ENCODE peak calls at places on chromosomes 2 and 18, in eight cellular contexts. V is A549, G is prostate gland, I is suprapubic skin, M is spleen, H is esophagus muscularis mucosa, X is GM12878, U is adrenal gland. J is an unnamed sample. For H3K9me3, the result is how much of the 10 kb centered on the place peaks cover.

GRCh38 chr2:39780825-39781600 is 2.0 kb upstream of the THUMPD2 start:
- DNase-seq in I (no peak), U (no peak), X (no peak), G (no peak), H (no peak), M (no peak), V (peak), J (no peak)

GRCh38 chr18:59265246-59266018 is 7.8 kb downstream of the RAX start:
- DNase-seq in X (no peak), V (peak), H (no peak), I (no peak), M (no peak), G (no peak), U (no peak), J (no peak)

GRCh38 chr18:24321071-24321470 is 76.6 kb downstream of the OSBPL1A start:
- DNase-seq in H (no peak), V (no peak), X (no peak), I (no peak), G (no peak), U (no peak), M (no peak), J (no peak)

GRCh38 chr2:30283931-30284565 is 52.7 kb downstream of the LBH start:
- DNase-seq in I (no peak), M (no peak), G (no peak), V (no peak), U (no peak), H (no peak), X (no peak), J (no peak)

GRCh38 chr2:174259981-174260380 is 11.6 kb upstream of the OLA1 start:
- DNase-seq in M (no peak), H (no peak), V (no peak), U (no peak), X (no peak), I (no peak), G (no peak), J (no peak)

GRCh38 chr18:5584751-5585417 is 41.1 kb upstream of the EPB41L3 start:
- DNase-seq in I (no peak), G (no peak), X (no peak), V (no peak), M (no peak), H (no peak), U (no peak), J (no peak)

GRCh38 chr18:54774423-54774822 is 53.9 kb upstream of the RAB27B start:
- DNase-seq in X (no peak), I (no peak), G (no peak), V (no peak), M (no peak), H (no peak), U (no peak), J (no peak)

GRCh38 chr2:149972039-149972438 is 384.5 kb upstream of the MMADHC start:
- DNase-seq in V (no peak), U (no peak), X (no peak), I (no peak), G (no peak), M (no peak), H (no peak), J (no peak)

GRCh38 chr18:5197032-5197434 is at the start of gene AKAIN1:
- DNase-seq in U (peak), H (no peak), X (no peak), G (no peak), V (no peak), M (no peak), I (no peak), J (no peak)

GRCh38 chr2:216118474-216118873 is 9.3 kb downstream of the XRCC5 start:
- DNase-seq in G (no peak), M (no peak), V (no peak), I (no peak), U (no peak), H (no peak), X (no peak), J (no peak)

GRCh38 chr2:216117566-216117965 is 8.4 kb downstream of the XRCC5 start:
- DNase-seq in I (no peak), G (no peak), U (no peak), X (no peak), M (no peak), V (no peak), H (no peak), J (no peak)

GRCh38 chr2:216115224-216115582 is 6.1 kb downstream of the XRCC5 start:
- DNase-seq in V (peak), I (no peak), X (no peak), M (no peak), G (no peak), U (no peak), H (no peak), J (no peak)

GRCh38 chr2:216114476-216115223 is 5.5 kb downstream of the XRCC5 start:
- DNase-seq in I (peak), H (peak), X (peak), M (peak), G (peak), U (peak), V (peak), J (peak)

DNA sequence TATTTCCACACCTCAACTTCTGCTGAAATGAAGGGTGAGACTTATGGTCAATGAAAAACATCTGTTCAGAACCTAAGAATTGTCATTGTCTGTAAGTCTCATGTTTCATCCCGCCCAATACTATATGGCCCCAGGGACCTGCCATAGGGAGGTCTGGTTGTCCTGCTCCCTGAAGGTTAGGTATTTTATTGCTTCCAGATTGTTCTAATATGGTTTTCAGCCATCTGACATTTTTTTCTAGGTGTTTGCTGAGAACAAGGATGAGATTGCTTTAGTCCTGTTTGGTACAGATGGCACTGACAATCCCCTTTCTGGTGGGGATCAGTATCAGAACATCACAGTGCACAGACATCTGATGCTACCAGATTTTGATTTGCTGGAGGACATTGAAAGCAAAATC is 7.3 kb downstream of the XRCC5 start:
- DNase-seq in V (no peak), X (no peak), U (no peak), G (no peak), H (no peak), I (no peak), M (no peak), J (no peak)
- TF ChIP-seq POLR2A in V (no peak), X (no peak), U (no peak), G (no peak), H (no peak), I (no peak), M (no peak), J (no peak)

GRCh38 chr18:53382870-53383269 is 841.6 kb downstream of the MBD2 start:
- DNase-seq in G (no peak), I (no peak), U (no peak), H (no peak), M (no peak), X (no peak), V (no peak), J (no peak)

GRCh38 chr18:53385889-53386288 is 838.6 kb downstream of the MBD2 start:
- DNase-seq in M (no peak), U (no peak), V (no peak), H (no peak), G (no peak), X (no peak), I (no peak), J (no peak)

GRCh38 chr18:53375641-53376040 is 848.8 kb downstream of the MBD2 start:
- DNase-seq in V (no peak), X (no peak), G (no peak), M (no peak), U (no peak), I (no peak), H (no peak), J (no peak)

GRCh38 chr18:53380063-53380639 is 844.3 kb downstream of the MBD2 start:
- DNase-seq in I (no peak), V (peak), H (no peak), U (no peak), G (no peak), M (no peak), X (peak), J (no peak)
- TF ChIP-seq CTCF in I (no peak), V (peak), H (peak), U (peak), G (no peak), M (peak), X (peak), J (no peak)

DNA sequence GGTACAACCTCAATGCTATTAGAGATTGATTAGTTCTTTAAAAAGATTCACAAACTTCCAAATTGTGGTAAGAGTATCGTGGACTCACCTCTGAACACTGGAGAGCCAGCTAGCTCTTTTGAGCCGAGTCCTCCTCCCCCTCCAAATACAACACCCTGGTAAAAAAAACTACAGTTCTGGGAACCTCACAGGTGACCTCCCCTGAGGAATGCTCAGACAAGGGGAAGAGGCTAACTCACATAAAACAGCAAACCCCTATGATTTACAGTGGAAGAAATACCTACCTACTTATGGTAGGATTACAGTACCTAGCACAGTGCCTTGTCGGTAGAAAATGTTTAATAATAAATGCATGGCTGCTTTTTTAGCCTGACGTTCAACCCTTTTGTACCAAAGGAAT is 8.4 kb downstream of the ZNF24 start:
- DNase-seq in I (no peak), H (no peak), G (no peak), M (no peak), V (no peak), X (no peak), U (no peak), J (no peak)
- H3K9me3 ChIP-seq in I (under half), H (under half), G (under half), M (under half), V (half or more), X (under half), U (under half), J (under half)

GRCh38 chr2:74843371-74844298 is 9.7 kb downstream of the HK2 start:
- DNase-seq in I (no peak), H (no peak), V (no peak), G (no peak), U (no peak), X (peak), M (no peak), J (no peak)
- TF ChIP-seq POLR2A in I (no peak), H (no peak), V (no peak), G (no peak), U (no peak), X (no peak), M (no peak), J (no peak)

DNA sequence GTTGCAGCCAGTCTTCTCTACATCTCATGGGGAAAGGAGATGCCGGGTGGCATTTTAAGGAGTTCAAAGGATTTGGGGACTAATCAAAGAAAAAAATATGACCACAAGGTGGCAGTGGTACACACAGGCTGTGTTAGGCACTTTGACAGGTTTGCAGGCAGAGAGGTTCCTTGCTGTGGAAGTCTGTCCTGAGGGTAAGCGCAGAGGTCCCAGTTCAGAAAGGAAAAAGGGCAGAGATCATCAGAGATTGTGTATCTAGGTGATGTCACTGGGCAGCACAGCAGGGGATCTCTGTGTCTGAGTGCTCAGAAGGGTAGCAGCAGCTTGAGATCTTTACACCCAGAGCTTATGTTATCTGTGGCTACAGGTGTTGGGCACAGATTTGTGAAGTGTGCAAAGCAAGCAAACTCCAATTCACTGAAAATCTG is 231.4 kb downstream of the LRRTM1 start:
- DNase-seq in X (peak), U (peak), M (no peak), V (peak), I (no peak), G (peak), H (no peak), J (no peak)
- TF ChIP-seq CTCF in X (peak), U (peak), M (peak), V (peak), I (no peak), G (peak), H (peak), J (no peak)

GRCh38 chr2:778680-779350 is 101.6 kb upstream of the TMEM18 start:
- DNase-seq in I (no peak), V (no peak), H (peak), U (no peak), X (no peak), G (no peak), M (no peak), J (no peak)

GRCh38 chr2:776038-776437 is 98.8 kb upstream of the TMEM18 start:
- DNase-seq in V (no peak), G (no peak), H (peak), M (no peak), U (no peak), X (no peak), I (no peak), J (no peak)

GRCh38 chr2:777546-777945 is 100.3 kb upstream of the TMEM18 start:
- DNase-seq in V (no peak), U (no peak), G (no peak), H (peak), I (no peak), X (no peak), M (no peak), J (no peak)

GRCh38 chr2:776517-776916 is 99.3 kb upstream of the TMEM18 start:
- DNase-seq in I (no peak), V (peak), M (no peak), U (no peak), X (no peak), G (no peak), H (peak), J (no peak)

DNA sequence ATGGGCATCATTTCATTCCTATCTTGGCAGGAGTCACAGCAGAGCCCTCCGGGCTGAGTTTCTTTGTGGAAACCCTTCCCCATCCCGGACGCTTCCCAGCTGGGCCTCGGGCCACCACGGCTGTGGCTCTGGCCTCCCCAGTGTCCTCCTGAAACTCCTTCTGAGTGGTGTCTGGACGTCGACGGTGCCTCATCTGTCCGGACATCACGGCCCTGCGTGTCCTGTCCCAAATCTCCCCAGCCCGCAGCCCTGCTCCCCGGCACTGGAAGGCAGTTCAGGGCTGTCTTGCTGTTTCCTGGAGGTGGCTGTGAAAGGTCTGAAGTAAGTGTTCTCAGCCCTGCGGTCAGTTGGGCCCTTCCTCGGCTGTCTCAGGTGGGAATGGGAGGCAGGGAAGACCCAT is 99.8 kb upstream of the TMEM18 start:
- DNase-seq in U (no peak), X (no peak), I (no peak), H (no peak), M (no peak), V (no peak), G (no peak), J (no peak)
- H3K9me3 ChIP-seq in U (under half), X (under half), I (under half), H (under half), M (under half), V (under half), G (under half), J (under half)

GRCh38 chr2:74502720-74503505 is 3.5 kb upstream of the LBX2 start:
- DNase-seq in G (no peak), I (no peak), X (no peak), H (peak), M (peak), V (peak), U (peak), J (peak)
- TF ChIP-seq POLR2A in G (peak), I (peak), X (peak), H (peak), M (no peak), V (peak), U (no peak), J (no peak)

DNA sequence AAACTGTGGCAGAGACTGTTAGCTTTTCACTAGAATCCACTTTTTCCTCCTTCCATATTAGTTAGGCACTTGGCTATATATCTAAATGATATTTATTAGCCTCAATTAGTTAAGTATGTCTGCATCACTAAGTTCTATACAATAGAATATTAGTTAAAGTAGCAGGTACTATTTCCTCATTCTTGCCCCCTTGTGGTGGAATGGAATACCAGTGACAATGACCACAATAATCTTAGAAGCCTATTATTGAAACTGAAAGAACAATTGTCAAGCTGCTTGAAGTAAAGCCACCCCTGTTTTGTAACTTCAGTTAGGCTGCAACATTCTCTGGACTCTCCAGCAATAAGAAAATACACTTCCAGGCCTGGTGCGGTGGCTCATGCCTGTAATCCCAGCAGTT is 476.3 kb upstream of the VWC2L start:
- DNase-seq in M (no peak), U (no peak), I (no peak), V (peak), X (peak), G (no peak), H (no peak), J (no peak)
- TF ChIP-seq CTCF in M (peak), U (peak), I (no peak), V (peak), X (peak), G (peak), H (peak), J (no peak)

GRCh38 chr18:79903787-79904356 is 47.6 kb downstream of the SLC66A2 start:
- DNase-seq in M (peak), H (no peak), V (no peak), U (no peak), I (peak), X (no peak), G (peak), J (no peak)

GRCh38 chr18:79904357-79905147 is 46.9 kb downstream of the SLC66A2 start:
- DNase-seq in I (peak), G (peak), M (no peak), V (no peak), U (no peak), H (no peak), X (no peak), J (no peak)

GRCh38 chr18:79902640-79903039 is 48.8 kb downstream of the SLC66A2 start:
- DNase-seq in I (peak), V (no peak), H (no peak), G (no peak), X (no peak), U (no peak), M (peak), J (no peak)

GRCh38 chr18:79902075-79902474 is 49.4 kb downstream of the SLC66A2 start:
- DNase-seq in U (no peak), V (no peak), H (no peak), I (no peak), G (no peak), X (no peak), M (peak), J (no peak)

GRCh38 chr18:79903071-79903635 is 48.3 kb downstream of the SLC66A2 start:
- DNase-seq in V (no peak), U (peak), X (no peak), M (peak), H (no peak), I (peak), G (peak), J (no peak)
- H3K9me3 ChIP-seq in V (under half), U (under half), X (under half), M (half or more), H (under half), I (under half), G (under half), J (under half)